ENCODE peak calls at places on chromosomes 11 and 22, in ten cellular contexts. A is esophagus squamous epithelium, N is heart left ventricle, J is transverse colon, C is adrenal gland, K is breast epithelium, X is suprapubic skin, D is body of pancreas, O is tibial nerve, P is lower leg skin. Y is an unnamed sample.

GRCh38 chr11:123362941-123363340 is 67.1 kb upstream of the GRAMD1B start:
- DNase-seq in A (no peak), N (no peak), J (no peak), C (no peak), K (no peak), X (no peak), D (no peak), O (no peak), P (no peak), Y (no peak)

GRCh38 chr11:64789331-64790204 is 11.2 kb upstream of the SF1 start:
- DNase-seq in A (no peak), N (no peak), J (no peak), C (peak; percentile 13), K (no peak), X (no peak), D (no peak), O (no peak), P (no peak), Y (no peak)

GRCh38 chr11:17762309-17762974 is 27.9 kb downstream of the KCNC1 start:
- DNase-seq in A (no peak), N (no peak), J (no peak), C (no peak), K (no peak), X (no peak), D (no peak), O (no peak), P (no peak), Y (no peak)

GRCh38 chr11:10374386-10374785 is 69.5 kb downstream of the ADM start:
- DNase-seq in A (no peak), N (no peak), J (no peak), C (no peak), K (no peak), X (no peak), D (no peak), O (no peak), P (no peak), Y (no peak)

GRCh38 chr11:18151581-18151980 is 19.2 kb downstream of the MRGPRX3 start:
- DNase-seq in A (no peak), N (no peak), J (no peak), C (no peak), K (no peak), X (no peak), D (no peak), O (no peak), P (no peak), Y (no peak)

GRCh38 chr11:17979770-17980371 is 33.0 kb downstream of the SERGEF start:
- DNase-seq in A (no peak), N (no peak), J (no peak), C (no peak), K (no peak), X (no peak), D (peak; percentile 34), O (no peak), P (no peak), Y (no peak)

GRCh38 chr11:10450451-10451398 is 4.3 kb upstream of the AMPD3 start:
- DNase-seq in A (no peak), N (no peak), J (peak; percentile 78), C (peak; percentile 64), K (peak; percentile 33), X (no peak), D (peak; percentile 77), O (no peak), P (no peak), Y (no peak)

GRCh38 chr22:33167998-33168397 is 109.8 kb upstream of the SYN3 start:
- DNase-seq in A (no peak), N (no peak), J (no peak), C (no peak), K (no peak), X (no peak), D (no peak), O (no peak), P (no peak), Y (no peak)

GRCh38 chr22:38751066-38751421 is 4.8 kb downstream of the SUN2 start:
- DNase-seq in A (no peak), N (no peak), J (no peak), C (no peak), K (no peak), X (no peak), D (no peak), O (no peak), P (no peak), Y (no peak)

GRCh38 chr11:38988908-38989307 is 2390.9 kb upstream of the RAG2 start:
- DNase-seq in A (no peak), N (no peak), J (no peak), C (no peak), K (no peak), X (no peak), D (no peak), O (no peak), P (no peak), Y (no peak)

GRCh38 chr22:39106326-39106725 is 9.3 kb downstream of the APOBEC3H start:
- DNase-seq in A (no peak), N (no peak), J (no peak), C (no peak), K (no peak), X (no peak), D (no peak), O (no peak), P (no peak), Y (no peak)

GRCh38 chr11:68735626-68736025 is 15.7 kb downstream of the TESMIN start:
- DNase-seq in A (no peak), N (no peak), J (no peak), C (no peak), K (no peak), X (no peak), D (no peak), O (no peak), P (no peak), Y (no peak)

GRCh38 chr11:79440451-79441158 is at the start of gene TENM4:
- DNase-seq in A (no peak), N (peak; percentile 48), J (peak; percentile 35), C (peak; percentile 84), K (no peak), X (peak; percentile 68), D (no peak), O (peak; percentile 52), P (no peak), Y (no peak)

GRCh38 chr11:12725047-12725862 is 51.0 kb downstream of the TEAD1 start:
- DNase-seq in A (no peak), N (no peak), J (no peak), C (no peak), K (no peak), X (no peak), D (no peak), O (no peak), P (no peak), Y (no peak)

GRCh38 chr11:86798988-86799387 is 1.4 kb upstream of the PRSS23 start:
- DNase-seq in A (no peak), N (no peak), J (no peak), C (no peak), K (no peak), X (no peak), D (no peak), O (no peak), P (no peak), Y (no peak)

GRCh38 chr22:17241571-17242310 is 22.5 kb upstream of the ADA2 start:
- DNase-seq in A (no peak), N (no peak), J (no peak), C (no peak), K (no peak), X (no peak), D (no peak), O (no peak), P (no peak), Y (no peak)

GRCh38 chr11:62752177-62752785 is 1.7 kb downstream of the ZBTB3 start:
- DNase-seq in A (no peak), N (no peak), J (no peak), C (no peak), K (no peak), X (no peak), D (no peak), O (no peak), P (no peak), Y (no peak)

DNA sequence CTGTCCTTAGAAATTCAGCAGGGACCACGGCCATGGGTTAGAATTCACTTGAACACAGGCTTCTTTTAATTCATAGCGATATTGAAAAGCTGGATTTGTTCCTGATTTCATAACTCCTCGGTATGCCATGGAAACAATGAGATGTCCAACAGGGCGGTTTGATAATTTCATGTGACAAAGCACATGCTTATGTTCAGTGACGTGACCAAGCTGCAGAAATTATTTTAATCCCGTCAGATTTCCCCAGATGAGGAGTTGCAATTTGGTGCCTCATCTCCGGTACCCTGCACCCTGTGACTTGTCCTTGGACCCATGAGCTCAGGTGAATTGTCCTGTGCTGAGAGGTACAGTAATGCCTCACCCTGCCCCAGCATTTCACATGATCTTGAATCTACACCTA is 81.7 kb downstream of the C11orf91 start:
- DNase-seq in A (no peak), N (no peak), J (no peak), C (no peak), K (no peak), X (no peak), D (no peak), O (no peak), P (no peak), Y (no peak)
- TF ChIP-seq POLR2A in A (no peak), N (no peak), J (no peak), C (no peak), K (no peak), X (no peak), D (no peak), O (no peak), P (no peak), Y (no peak)

DNA sequence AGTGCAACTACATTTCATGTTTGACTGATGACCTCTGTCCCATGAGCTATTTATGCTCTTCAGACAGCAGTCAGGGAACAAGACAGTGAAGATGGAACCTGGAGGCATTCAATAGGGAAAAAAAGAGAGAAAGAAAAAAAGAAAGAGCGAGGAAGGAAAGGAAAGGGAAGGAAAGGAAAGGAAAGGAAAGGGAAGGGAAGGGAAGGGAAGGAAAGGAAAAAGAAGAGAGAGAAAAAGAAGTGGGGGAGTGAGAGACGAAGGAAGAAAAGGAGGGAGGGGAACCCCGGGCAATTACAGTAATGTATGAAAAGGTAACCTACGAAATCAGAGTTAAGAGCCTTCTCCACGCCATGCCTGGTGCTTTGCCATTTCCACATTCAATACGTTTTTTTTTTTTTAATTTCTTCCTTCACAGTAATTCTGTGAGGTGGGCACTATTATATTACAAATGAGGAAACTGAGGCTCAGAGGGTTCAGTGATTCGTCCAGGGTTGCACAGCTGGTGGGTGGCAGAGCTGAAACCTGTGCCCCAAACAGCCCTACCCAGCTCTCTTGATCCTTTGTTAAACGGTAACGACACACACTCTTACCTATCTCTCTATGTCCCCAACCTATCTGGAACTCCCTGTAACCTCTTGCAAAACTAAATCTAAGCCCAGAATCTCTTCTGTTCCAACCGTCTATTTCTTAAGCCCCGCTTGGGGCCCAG is 39.3 kb downstream of the ETS1 start:
- DNase-seq in A (no peak), N (no peak), J (no peak), C (no peak), K (no peak), X (no peak), D (no peak), O (no peak), P (no peak), Y (no peak)
- TF ChIP-seq POLR2A in A (no peak), N (no peak), J (no peak), C (no peak), K (no peak), X (no peak), D (no peak), O (no peak), P (no peak), Y (no peak)

GRCh38 chr11:73321342-73322110 is 13.4 kb downstream of the ARHGEF17 start:
- DNase-seq in A (no peak), N (peak; percentile 81), J (no peak), C (peak; percentile 52), K (no peak), X (no peak), D (no peak), O (no peak), P (no peak), Y (no peak)
- TF ChIP-seq POLR2A in A (no peak), N (no peak), J (no peak), C (no peak), K (no peak), X (no peak), D (no peak), O (no peak), P (no peak), Y (no peak)

GRCh38 chr22:43980996-43981395 is 25.8 kb downstream of the SAMM50 start:
- DNase-seq in A (no peak), N (no peak), J (no peak), C (no peak), K (no peak), X (peak; percentile 19), D (no peak), O (no peak), P (no peak), Y (no peak)
- TF ChIP-seq POLR2A in A (no peak), N (no peak), J (no peak), C (no peak), K (no peak), X (no peak), D (no peak), O (no peak), P (no peak), Y (no peak)

Y was measured in vagina.